ENCODE peak calls at places on chromosomes 3 and 15, in six cellular contexts. W is T-helper 9 cell; G is omental fat pad; P is kidney; E is stimulated activated CD4-positive, alpha-beta T cell treated with anti-CD3 and anti-CD28 coated beads, Interleukin-4, amount 100 ng/mL, for 1 hour; I is M059J. M is an unnamed sample.

GRCh38 chr3:55746808-55747413 is 259.8 kb upstream of the WNT5A start:
- DNase-seq in I (peak; percentile 11), E (no peak), P (no peak), W (no peak), G (no peak), M (no peak)

GRCh38 chr15:67105065-67105951 is 39.9 kb downstream of the SMAD3 start:
- DNase-seq in W (no peak), E (no peak), P (peak; percentile 83), I (peak; percentile 99), G (no peak), M (no peak)

GRCh38 chr3:119413603-119414280 is 49.7 kb downstream of the TMEM39A start:
- DNase-seq in E (no peak), P (no peak), I (no peak), W (no peak), G (no peak), M (no peak)

GRCh38 chr3:72058493-72059081 is 273.6 kb upstream of the PROK2 start:
- DNase-seq in W (no peak), G (no peak), I (no peak), E (no peak), P (peak; percentile 72), M (no peak)

GRCh38 chr15:63165166-63165859 is 8.0 kb upstream of the RPS27L start:
- DNase-seq in E (no peak), G (no peak), W (no peak), I (no peak), P (no peak), M (no peak)

GRCh38 chr3:63909431-63909830 is 2.8 kb downstream of the SCAANT1 start:
- DNase-seq in E (no peak), P (no peak), W (no peak), I (peak; percentile 28), G (no peak), M (no peak)

GRCh38 chr3:67362686-67363085 is 291.7 kb downstream of the SUCLG2 start:
- DNase-seq in I (peak; percentile 70), W (no peak), E (no peak), P (no peak), G (no peak), M (no peak)

GRCh38 chr15:84911879-84912660 is 27.6 kb downstream of the SLC28A1 start:
- DNase-seq in G (peak; percentile 57), P (peak; percentile 97), W (no peak), I (peak; percentile 99), E (no peak), M (no peak)

GRCh38 chr3:76203578-76203977 is 418.2 kb upstream of the ZNF717 start:
- DNase-seq in W (no peak), G (no peak), E (no peak), I (peak; percentile 0), P (no peak), M (no peak)

GRCh38 chr3:23915537-23916108 is 1.2 kb downstream of the NKIRAS1 start:
- DNase-seq in W (no peak), G (no peak), P (no peak), E (no peak), I (no peak), M (no peak)

GRCh38 chr3:8239718-8240698 is 261.6 kb upstream of the LMCD1 start:
- DNase-seq in W (peak; percentile 10), E (peak; percentile 11), P (no peak), G (no peak), I (peak; percentile 25), M (no peak)

GRCh38 chr3:45817788-45818523 is 21.6 kb upstream of the SLC6A20 start:
- DNase-seq in E (no peak), W (no peak), I (peak; percentile 96), P (no peak), G (no peak), M (no peak)

GRCh38 chr15:71746719-71747118 is 63.6 kb upstream of the NR2E3 start:
- DNase-seq in E (no peak), P (no peak), I (no peak), G (no peak), W (no peak), M (no peak)

GRCh38 chr15:68658641-68659358 is 80.0 kb downstream of the CORO2B start:
- DNase-seq in W (no peak), P (no peak), I (no peak), G (no peak), E (no peak), M (no peak)

GRCh38 chr3:10196389-10197052 is 31.8 kb downstream of the IRAK2 start:
- DNase-seq in P (no peak), G (no peak), E (no peak), W (no peak), I (peak; percentile 44), M (no peak)

GRCh38 chr15:28889346-28889745 is 3.6 kb downstream of the APBA2 start:
- DNase-seq in G (no peak), P (no peak), W (no peak), E (no peak), I (no peak), M (no peak)

GRCh38 chr15:72782993-72783562 is 480 bp downstream of the ADPGK start:
- DNase-seq in G (no peak), I (peak; percentile 46), P (no peak), E (peak; percentile 16), W (no peak), M (no peak)

M was measured in T-helper 22 cell.